ENCODE peak calls at places on chromosomes 4 and X, in five cellular contexts. D is fibroblast of mammary gland; E is nucleus accumbens; U is activated CD4-positive, alpha-beta T cell treated with anti-CD3 and anti-CD28 coated beads, Interleukin-2, amount 50 U/mL, for 1 hour; S is adrenal gland. Y is an unnamed sample.

GRCh38 chr4:10007436-10007740 is 13.9 kb downstream of the SLC2A9 start:
- DNase-seq in D (no peak), E (no peak), U (no peak), S (no peak), Y (no peak)

GRCh38 chr4:119835511-119835910 is 206.9 kb upstream of the PDE5A start:
- DNase-seq in D (peak), E (no peak), U (no peak), S (no peak), Y (no peak)

GRCh38 chrX:47247206-47247998 is 14.6 kb downstream of the USP11 start:
- DNase-seq in D (peak), E (no peak), U (no peak), S (no peak), Y (no peak)

GRCh38 chr4:115090483-115091075 is 22.8 kb downstream of the NDST4 start:
- DNase-seq in D (peak), E (no peak), U (no peak), S (no peak), Y (no peak)

GRCh38 chr4:41360911-41361830 is 104.4 kb downstream of the UCHL1 start:
- DNase-seq in D (peak), E (peak), U (no peak), S (peak), Y (no peak)

GRCh38 chrX:50700921-50701320 is 113.1 kb downstream of the SHROOM4 start:
- DNase-seq in D (peak), E (no peak), U (no peak), S (no peak), Y (no peak)

GRCh38 chr4:82787342-82787741 is 11.3 kb downstream of the SCD5 start:
- DNase-seq in D (peak), E (no peak), U (no peak), S (no peak), Y (no peak)

GRCh38 chr4:81984746-81985145 is 389.0 kb downstream of the HNRNPD start:
- DNase-seq in D (no peak), E (no peak), U (no peak), S (no peak), Y (no peak)

GRCh38 chr4:125891597-125892258 is 577.0 kb downstream of the FAT4 start:
- DNase-seq in D (peak), E (no peak), U (no peak), S (no peak), Y (no peak)

GRCh38 chrX:23822397-23822796 is 39.4 kb downstream of the SAT1 start:
- DNase-seq in D (peak), E (no peak), U (no peak), S (no peak), Y (no peak)

GRCh38 chr4:16125571-16126445 is 42.0 kb upstream of the PROM1 start:
- DNase-seq in D (no peak), E (no peak), U (no peak), S (no peak), Y (no peak)

GRCh38 chr4:14856076-14856926 is 146.0 kb upstream of the CPEB2 start:
- DNase-seq in D (peak), E (no peak), U (no peak), S (peak), Y (no peak)

GRCh38 chr4:1412376-1413220 is 6.4 kb upstream of the NKX1-1 start:
- DNase-seq in D (no peak), E (no peak), U (no peak), S (no peak), Y (no peak)

GRCh38 chr4:128161138-128161537 is 100.0 kb downstream of the LARP1B start:
- DNase-seq in D (no peak), E (no peak), U (no peak), S (no peak), Y (no peak)

GRCh38 chrX:123959281-123960063 is 2.0 kb upstream of the STAG2 start:
- DNase-seq in D (peak), E (peak), U (peak), S (peak), Y (no peak)

GRCh38 chrX:109760922-109761250 is 27.8 kb upstream of the ACSL4 start:
- DNase-seq in D (no peak), E (no peak), U (no peak), S (no peak), Y (no peak)

GRCh38 chrX:38862100-38862499 is 60.8 kb downstream of the MID1IP1 start:
- DNase-seq in D (no peak), E (no peak), U (no peak), S (no peak), Y (no peak)

GRCh38 chrX:16160729-16161128 is 6.6 kb upstream of the MAGEB17 start:
- DNase-seq in D (peak), E (no peak), U (no peak), S (no peak), Y (no peak)

GRCh38 chr4:156476359-156476758 is 495.2 kb downstream of the PDGFC start:
- DNase-seq in D (peak), E (no peak), U (no peak), S (no peak), Y (no peak)

GRCh38 chrX:115968436-115969252 is 201.9 kb upstream of the AGTR2 start:
- DNase-seq in D (peak), E (peak), U (no peak), S (no peak), Y (no peak)

GRCh38 chrX:57329008-57329407 is 42.5 kb downstream of the FAAH2 start:
- DNase-seq in D (no peak), E (no peak), U (no peak), S (no peak), Y (no peak)

GRCh38 chr4:38800956-38801450 is 3.6 kb downstream of the TLR1 start:
- DNase-seq in D (no peak), E (no peak), U (no peak), S (no peak), Y (no peak)

GRCh38 chr4:1208970-1209704 is 36.8 kb upstream of the SPON2 start:
- DNase-seq in D (peak), E (no peak), U (no peak), S (no peak), Y (no peak)

GRCh38 chrX:71210829-71211228 is 12.2 kb upstream of the GJB1 start:
- DNase-seq in D (peak), E (no peak), U (no peak), S (no peak), Y (no peak)

GRCh38 chrX:45850775-45851433 is 650.2 kb upstream of the DIPK2B start:
- DNase-seq in D (peak), E (no peak), U (peak), S (no peak), Y (peak)

GRCh38 chrX:66142351-66142750 is 21.7 kb upstream of the HEPH start:
- DNase-seq in D (no peak), E (no peak), U (no peak), S (no peak), Y (no peak)

GRCh38 chrX:45751156-45751555 is 550.5 kb upstream of the DIPK2B start:
- DNase-seq in D (peak), E (no peak), U (no peak), S (no peak), Y (no peak)